ENCODE peak calls at places on chromosomes 13 and 19, in seven cellular contexts. W is pancreas; I is non-pigmented ciliary epithelial cell; R is AG08396; D is fibroblast of mammary gland; S is activated CD4-positive, CD25-positive, alpha-beta regulatory T cell; L is osteoblast. B is an unnamed sample.

GRCh38 chr19:16447015-16447384 is 24.8 kb downstream of the EPS15L1 start:
- DNase-seq in W (peak), I (peak), R (peak), D (peak), S (no peak), L (peak), B (peak)

GRCh38 chr13:99542788-99543406 is 41.6 kb downstream of the TM9SF2 start:
- DNase-seq in W (no peak), I (no peak), R (no peak), D (no peak), S (no peak), L (no peak), B (no peak)

GRCh38 chr19:48330012-48330681 is 4.8 kb downstream of the EMP3 start:
- DNase-seq in W (peak), I (no peak), R (no peak), D (peak), S (peak), L (peak), B (peak)

GRCh38 chr13:30143671-30144400 is 163.5 kb downstream of the KATNAL1 start:
- DNase-seq in W (no peak), I (no peak), R (peak), D (peak), S (no peak), L (peak), B (no peak)

GRCh38 chr19:54407780-54408179 is 7.5 kb upstream of the TTYH1 start:
- DNase-seq in W (no peak), I (no peak), R (no peak), D (no peak), S (no peak), L (no peak), B (no peak)

GRCh38 chr19:23099966-23100365 is 16.9 kb upstream of the ZNF730 start:
- DNase-seq in W (no peak), I (no peak), R (no peak), D (no peak), S (no peak), L (no peak), B (no peak)

GRCh38 chr13:95607363-95607762 is 37.1 kb downstream of the DZIP1 start:
- DNase-seq in W (no peak), I (no peak), R (no peak), D (peak), S (no peak), L (no peak), B (no peak)

GRCh38 chr13:65613004-65613403 is 1617.1 kb downstream of the PCDH9 start:
- DNase-seq in W (no peak), I (no peak), R (no peak), D (no peak), S (no peak), L (peak), B (no peak)

GRCh38 chr19:22733691-22734090 is 50.3 kb downstream of the ZNF99 start:
- DNase-seq in W (no peak), I (no peak), R (no peak), D (no peak), S (no peak), L (no peak), B (no peak)

B was measured in stimulated activated CD8-positive, alpha-beta memory T cell treated with anti-CD3 and anti-CD28 coated beads, Interleukin-4, amount 100 ng/mL, for 24 hours.